ENCODE peak calls at places on chromosomes 3 and 15, in seven cellular contexts. F is SK-N-SH, R is GM12878, O is GM12891, Q is HepG2, W is K562, I is H1. H is an unnamed sample.

GRCh38 chr3:71641669-71642068 is 58.1 kb upstream of the FOXP1 start:
- DNase-seq in F (no peak), R (peak), O (no peak), Q (peak), W (peak), I (no peak), H (no peak)

GRCh38 chr3:143850877-143851276 is 2.6 kb upstream of the SLC9A9 start:
- DNase-seq in F (no peak), R (no peak), O (no peak), Q (no peak), W (no peak), I (no peak), H (no peak)

GRCh38 chr3:130310109-130310508 is 35.4 kb upstream of the COL6A5 start:
- DNase-seq in F (no peak), R (no peak), O (no peak), Q (no peak), W (no peak), I (no peak), H (no peak)

GRCh38 chr15:90393040-90393439 is 5.0 kb downstream of the IQGAP1 start:
- DNase-seq in F (no peak), R (no peak), O (no peak), Q (no peak), W (no peak), I (no peak), H (no peak)

GRCh38 chr15:35477853-35478252 is 68.1 kb downstream of the DPH6 start:
- DNase-seq in F (peak), R (no peak), O (no peak), Q (no peak), W (no peak), I (no peak), H (no peak)

GRCh38 chr15:100875976-100876375 is 3.7 kb upstream of the ALDH1A3 start:
- DNase-seq in F (no peak), R (no peak), O (no peak), Q (no peak), W (no peak), I (no peak), H (no peak)

GRCh38 chr15:85458764-85459163 is 78.4 kb downstream of the AKAP13 start:
- DNase-seq in F (no peak), R (no peak), O (no peak), Q (no peak), W (no peak), I (no peak), H (no peak)

GRCh38 chr3:169044341-169045113 is 619.0 kb downstream of the MECOM start:
- DNase-seq in F (no peak), R (no peak), O (no peak), Q (no peak), W (no peak), I (no peak), H (no peak)

GRCh38 chr15:44715142-44715796 is 4.0 kb downstream of the B2M start:
- DNase-seq in F (no peak), R (no peak), O (no peak), Q (no peak), W (no peak), I (no peak), H (no peak)

GRCh38 chr3:187665764-187666402 is 4.3 kb downstream of the SST start:
- DNase-seq in F (no peak), R (no peak), O (no peak), Q (no peak), W (no peak), I (no peak), H (no peak)

GRCh38 chr3:14424711-14425573 is 22.5 kb downstream of the SLC6A6 start:
- DNase-seq in F (no peak), R (no peak), O (no peak), Q (no peak), W (no peak), I (no peak), H (no peak)

GRCh38 chr15:51367322-51367976 is 26.0 kb downstream of the GLDN start:
- DNase-seq in F (no peak), R (no peak), O (no peak), Q (no peak), W (no peak), I (no peak), H (no peak)

GRCh38 chr3:171212648-171213047 is 186.1 kb upstream of the SLC2A2 start:
- DNase-seq in F (no peak), R (no peak), O (no peak), Q (no peak), W (no peak), I (no peak), H (no peak)

GRCh38 chr3:30966896-30967295 is 72.4 kb upstream of the GADL1 start:
- DNase-seq in F (no peak), R (no peak), O (no peak), Q (no peak), W (no peak), I (no peak), H (no peak)

GRCh38 chr3:113138839-113139743 is 72.3 kb upstream of the BOC start:
- DNase-seq in F (no peak), R (no peak), O (no peak), Q (no peak), W (no peak), I (no peak), H (no peak)

GRCh38 chr15:67520976-67521769 is at the start of gene C15orf61:
- DNase-seq in F (peak), R (peak), O (peak), Q (peak), W (peak), I (peak), H (peak)

GRCh38 chr15:57134877-57135276 is 216.4 kb downstream of the TCF12 start:
- DNase-seq in F (peak), R (no peak), O (no peak), Q (no peak), W (no peak), I (no peak), H (no peak)

GRCh38 chr15:26365077-26365476 is 407.8 kb downstream of the GABRB3 start:
- DNase-seq in F (no peak), R (no peak), O (no peak), Q (no peak), W (no peak), I (no peak), H (no peak)

GRCh38 chr3:180977498-180977897 is 12.0 kb downstream of the DNAJC19 start:
- DNase-seq in F (no peak), R (no peak), O (no peak), Q (no peak), W (no peak), I (no peak), H (no peak)

GRCh38 chr3:177602601-177603136 is 405.4 kb upstream of the TBL1XR1 start:
- DNase-seq in F (no peak), R (no peak), O (no peak), Q (no peak), W (no peak), I (no peak), H (no peak)

GRCh38 chr15:60255390-60255789 is 142.4 kb downstream of the ANXA2 start:
- DNase-seq in F (no peak), R (peak), O (no peak), Q (peak), W (no peak), I (no peak), H (no peak)

GRCh38 chr3:152556731-152557254 is 278.1 kb upstream of the P2RY1 start:
- DNase-seq in F (no peak), R (no peak), O (peak), Q (peak), W (no peak), I (no peak), H (no peak)

GRCh38 chr3:42655331-42655888 is 1.9 kb downstream of the ZBTB47 start:
- DNase-seq in F (peak), R (no peak), O (no peak), Q (no peak), W (no peak), I (peak), H (no peak)

GRCh38 chr3:53196575-53197407 is 35.8 kb downstream of the PRKCD start:
- DNase-seq in F (peak), R (peak), O (no peak), Q (peak), W (peak), I (no peak), H (no peak)

GRCh38 chr15:40333922-40334492 is 6.7 kb downstream of the CCDC9B start:
- DNase-seq in F (no peak), R (no peak), O (no peak), Q (no peak), W (peak), I (no peak), H (no peak)

GRCh38 chr15:55485273-55485672 is 22.8 kb downstream of the DNAAF4 start:
- DNase-seq in F (no peak), R (no peak), O (no peak), Q (no peak), W (no peak), I (no peak), H (no peak)

GRCh38 chr15:55475842-55476241 is 32.2 kb downstream of the DNAAF4 start:
- DNase-seq in F (no peak), R (peak), O (no peak), Q (no peak), W (no peak), I (no peak), H (no peak)

DNA sequence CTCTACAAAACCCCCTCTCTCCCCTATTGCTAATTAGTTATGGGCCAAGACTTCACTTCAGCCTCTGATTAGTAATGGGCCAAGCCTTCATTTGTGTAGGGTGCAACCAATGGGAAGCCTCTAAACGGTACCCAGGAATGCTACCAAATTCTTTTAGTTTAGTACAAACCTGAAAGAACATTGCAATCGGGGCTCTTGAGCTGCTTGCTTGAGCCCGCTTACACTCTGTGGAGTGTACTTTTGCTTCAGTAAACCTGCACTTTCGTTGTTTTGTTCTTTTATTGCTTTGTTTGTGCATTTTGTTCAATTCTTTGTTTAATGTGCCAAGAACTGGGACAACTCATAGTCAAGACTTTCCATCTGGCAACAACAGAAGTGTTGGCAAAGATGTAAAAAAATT is 26.2 kb downstream of the DNAAF4 start:
- DNase-seq in F (no peak), R (no peak), O (no peak), Q (no peak), W (no peak), I (no peak), H (no peak)
- TF ChIP-seq TAF1 in F (no peak), R (no peak), O (no peak), Q (no peak), W (no peak), I (no peak), H (no peak)

GRCh38 chr3:108495717-108496116 is 14.7 kb downstream of the MYH15 start:
- DNase-seq in F (no peak), R (no peak), O (no peak), Q (no peak), W (no peak), I (no peak), H (no peak)
- TF ChIP-seq TAF1 in F (no peak), R (no peak), O (no peak), Q (no peak), W (no peak), I (no peak), H (no peak)

DNA sequence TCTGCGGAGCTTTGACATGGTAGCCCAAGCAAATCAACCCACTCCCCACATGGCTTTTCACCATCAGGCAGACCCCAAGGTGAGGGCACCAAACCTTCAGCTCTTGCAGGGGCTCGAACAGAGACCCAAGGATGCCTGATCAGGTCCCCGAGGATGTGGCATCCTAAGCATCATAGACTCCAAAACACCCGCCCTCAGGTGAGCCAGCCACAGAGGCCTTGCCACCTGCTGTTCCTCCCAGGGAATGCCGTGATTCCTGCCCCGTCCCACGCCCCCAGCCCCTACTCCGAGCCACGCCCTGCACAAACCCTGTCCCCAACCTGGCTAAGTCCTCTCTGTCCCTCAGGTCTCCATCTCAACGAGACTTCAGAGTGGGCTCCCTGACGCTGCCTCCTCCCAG is 34.7 kb upstream of the SLC41A3 start:
- DNase-seq in F (no peak), R (no peak), O (no peak), Q (no peak), W (no peak), I (peak), H (no peak)
- TF ChIP-seq TAF1 in F (no peak), R (no peak), O (no peak), Q (no peak), W (no peak), I (no peak), H (no peak)

GRCh38 chr3:121817753-121818152 is 17.1 kb downstream of the IQCB1 start:
- DNase-seq in F (no peak), R (no peak), O (no peak), Q (no peak), W (no peak), I (no peak), H (no peak)

GRCh38 chr3:121822973-121823372 is 11.9 kb downstream of the IQCB1 start:
- DNase-seq in F (no peak), R (no peak), O (no peak), Q (no peak), W (no peak), I (no peak), H (no peak)

GRCh38 chr3:121819236-121819635 is 15.6 kb downstream of the IQCB1 start:
- DNase-seq in F (no peak), R (no peak), O (no peak), Q (no peak), W (no peak), I (no peak), H (no peak)

GRCh38 chr3:121818578-121818977 is 16.3 kb downstream of the IQCB1 start:
- DNase-seq in F (no peak), R (no peak), O (no peak), Q (no peak), W (no peak), I (no peak), H (no peak)

DNA sequence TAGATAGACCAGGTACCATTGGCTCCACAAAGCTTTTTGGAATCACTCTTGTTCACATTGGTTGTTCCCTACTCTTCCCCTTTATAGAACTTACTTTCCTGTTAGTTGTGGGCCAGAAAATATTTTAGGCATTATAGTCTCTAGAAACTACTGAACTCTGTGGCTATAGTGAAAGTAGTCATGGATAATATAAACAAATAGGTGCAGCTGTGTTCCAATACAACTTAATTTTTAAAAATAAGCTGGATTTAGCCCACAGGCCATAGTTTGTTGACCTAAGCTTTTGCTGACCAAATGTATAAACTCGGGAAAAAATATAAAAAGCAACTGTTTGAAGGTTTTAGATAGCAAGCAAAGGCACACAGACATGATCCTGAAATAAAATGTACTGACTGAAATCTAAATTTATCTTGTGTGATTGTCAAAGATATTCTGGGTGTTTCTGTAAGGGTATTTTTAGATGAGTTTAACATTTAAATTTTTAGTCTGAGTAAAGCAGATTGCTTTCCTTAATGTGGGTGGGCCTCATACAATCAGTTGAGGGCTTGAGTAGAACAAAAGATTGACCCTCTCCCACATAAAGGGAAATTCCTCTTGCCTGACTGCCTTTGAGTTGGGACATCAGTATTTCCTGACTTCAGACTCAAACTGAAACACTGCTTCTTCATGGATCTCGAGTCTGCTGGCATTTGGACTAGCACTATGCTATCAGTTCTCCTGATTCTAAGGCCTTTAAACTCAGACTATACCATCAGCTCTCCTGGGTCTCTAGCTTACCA is 13.2 kb downstream of the IQCB1 start:
- DNase-seq in F (no peak), R (no peak), O (no peak), Q (no peak), W (no peak), I (no peak), H (no peak)
- TF ChIP-seq TAF1 in F (no peak), R (no peak), O (no peak), Q (no peak), W (no peak), I (no peak), H (no peak)

GRCh38 chr3:120642368-120642948 is 39.6 kb downstream of the HGD start:
- DNase-seq in F (no peak), R (no peak), O (no peak), Q (no peak), W (peak), I (no peak), H (no peak)
- TF ChIP-seq TAF1 in F (no peak), R (no peak), O (no peak), Q (no peak), W (no peak), I (no peak), H (no peak)

GRCh38 chr3:38022301-38022700 is 7.1 kb downstream of the PLCD1 start:
- DNase-seq in F (no peak), R (no peak), O (no peak), Q (no peak), W (no peak), I (no peak), H (no peak)
- TF ChIP-seq TAF1 in F (no peak), R (no peak), O (no peak), Q (no peak), W (no peak), I (no peak), H (no peak)

GRCh38 chr3:166734734-166735133 is 645.4 kb downstream of the ZBBX start:
- DNase-seq in F (no peak), R (no peak), O (no peak), Q (no peak), W (no peak), I (no peak), H (no peak)

DNA sequence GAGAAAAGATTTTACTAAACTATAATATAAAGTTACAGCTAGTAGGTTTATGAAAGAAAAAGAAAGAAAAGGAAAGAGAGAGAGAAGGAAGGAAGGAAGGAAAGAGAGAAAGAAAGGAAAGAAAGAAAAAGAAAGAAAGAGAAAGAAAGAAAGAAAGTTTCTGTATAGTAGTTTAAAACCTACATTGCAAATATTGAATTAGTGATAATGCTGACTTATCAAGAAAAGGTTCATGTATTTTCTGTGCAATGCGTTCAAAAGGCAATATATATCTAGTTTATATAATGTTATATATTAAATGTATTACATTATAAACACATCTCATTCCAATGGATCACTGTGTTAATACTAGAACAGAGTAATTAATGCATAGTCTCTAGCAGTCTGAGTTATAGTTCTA is 648.4 kb downstream of the ZBBX start:
- DNase-seq in F (no peak), R (no peak), O (no peak), Q (no peak), W (no peak), I (no peak), H (no peak)
- TF ChIP-seq TAF1 in F (no peak), R (no peak), O (no peak), Q (no peak), W (no peak), I (no peak), H (no peak)

H was measured in GM12892.